ENCODE peak calls at places on chromosomes 13 and 19, in eight cellular contexts. G is psoas muscle, J is neural progenitor cell, P is heart right ventricle, N is spleen, A is GM23338, R is right lobe of liver, O is astrocyte. I is an unnamed sample. For H3K27me3, the result is how much of the 10 kb centered on the place peaks cover.

GRCh38 chr13:77184455-77184854 is 142.4 kb downstream of the MYCBP2 start:
- DNase-seq in G (no peak), J (no peak), P (no peak), N (peak), A (no peak), R (no peak), O (no peak), I (no peak)

GRCh38 chr13:32594339-32594738 is 8.1 kb downstream of the PDS5B start:
- DNase-seq in G (no peak), J (no peak), P (no peak), N (no peak), A (no peak), R (no peak), O (peak), I (no peak)

GRCh38 chr19:4352701-4353121 is 9.3 kb downstream of the MPND start:
- DNase-seq in G (no peak), J (peak), P (no peak), N (peak), A (peak), R (peak), O (peak), I (peak)

GRCh38 chr19:7533281-7533819 is 2.2 kb upstream of the PNPLA6 start:
- DNase-seq in G (peak), J (peak), P (peak), N (peak), A (peak), R (no peak), O (no peak), I (peak)

GRCh38 chr19:3531716-3532115 is 7.3 kb upstream of the TEKTIP1 start:
- DNase-seq in G (no peak), J (no peak), P (no peak), N (no peak), A (peak), R (no peak), O (no peak), I (peak)

GRCh38 chr13:52848455-52849190 is at the start of gene PCDH8:
- DNase-seq in G (no peak), J (peak), P (no peak), N (no peak), A (peak), R (no peak), O (no peak), I (peak)

GRCh38 chr13:39866722-39867121 is 211.3 kb downstream of the COG6 start:
- DNase-seq in G (no peak), J (no peak), P (no peak), N (no peak), A (no peak), R (no peak), O (no peak), I (no peak)

GRCh38 chr13:92390217-92390616 is 836.4 kb upstream of the GPC6 start:
- DNase-seq in G (no peak), J (no peak), P (no peak), N (no peak), A (no peak), R (no peak), O (peak), I (no peak)

GRCh38 chr19:34236035-34236793 is 18.1 kb upstream of the GARRE1 start:
- DNase-seq in G (no peak), J (no peak), P (no peak), N (no peak), A (no peak), R (no peak), O (peak), I (no peak)

GRCh38 chr13:99316657-99317244 is 9.6 kb upstream of the GPR183 start:
- DNase-seq in G (no peak), J (no peak), P (no peak), N (no peak), A (no peak), R (no peak), O (peak), I (no peak)

GRCh38 chr19:46718934-46719551 is 2.1 kb upstream of the PRKD2 start:
- DNase-seq in G (no peak), J (no peak), P (no peak), N (peak), A (no peak), R (peak), O (no peak), I (peak)

GRCh38 chr13:51158923-51159322 is 47.8 kb upstream of the C13orf42 start:
- DNase-seq in G (no peak), J (no peak), P (no peak), N (no peak), A (no peak), R (no peak), O (peak), I (no peak)

GRCh38 chr19:35318679-35319448 is 10.1 kb upstream of the CD22 start:
- DNase-seq in G (peak), J (no peak), P (peak), N (peak), A (no peak), R (no peak), O (peak), I (no peak)

GRCh38 chr13:111272117-111272516 is 48.3 kb upstream of the TEX29 start:
- DNase-seq in G (no peak), J (no peak), P (no peak), N (no peak), A (no peak), R (no peak), O (no peak), I (no peak)

GRCh38 chr19:35959968-35960320 is 23.8 kb downstream of the LRFN3 start:
- DNase-seq in G (no peak), J (no peak), P (no peak), N (no peak), A (peak), R (no peak), O (no peak), I (peak)

GRCh38 chr19:42422576-42423461 is 4.4 kb downstream of the LIPE start:
- DNase-seq in G (peak), J (no peak), P (no peak), N (peak), A (peak), R (no peak), O (no peak), I (peak)

GRCh38 chr19:27765397-27765796 is 1447.6 kb downstream of the UQCRFS1 start:
- DNase-seq in G (no peak), J (no peak), P (no peak), N (peak), A (no peak), R (no peak), O (no peak), I (no peak)
- H3K27me3 ChIP-seq in G (under half), J (under half), P (under half), N (under half), A (half or more), R (under half), O (under half), I (under half)

DNA sequence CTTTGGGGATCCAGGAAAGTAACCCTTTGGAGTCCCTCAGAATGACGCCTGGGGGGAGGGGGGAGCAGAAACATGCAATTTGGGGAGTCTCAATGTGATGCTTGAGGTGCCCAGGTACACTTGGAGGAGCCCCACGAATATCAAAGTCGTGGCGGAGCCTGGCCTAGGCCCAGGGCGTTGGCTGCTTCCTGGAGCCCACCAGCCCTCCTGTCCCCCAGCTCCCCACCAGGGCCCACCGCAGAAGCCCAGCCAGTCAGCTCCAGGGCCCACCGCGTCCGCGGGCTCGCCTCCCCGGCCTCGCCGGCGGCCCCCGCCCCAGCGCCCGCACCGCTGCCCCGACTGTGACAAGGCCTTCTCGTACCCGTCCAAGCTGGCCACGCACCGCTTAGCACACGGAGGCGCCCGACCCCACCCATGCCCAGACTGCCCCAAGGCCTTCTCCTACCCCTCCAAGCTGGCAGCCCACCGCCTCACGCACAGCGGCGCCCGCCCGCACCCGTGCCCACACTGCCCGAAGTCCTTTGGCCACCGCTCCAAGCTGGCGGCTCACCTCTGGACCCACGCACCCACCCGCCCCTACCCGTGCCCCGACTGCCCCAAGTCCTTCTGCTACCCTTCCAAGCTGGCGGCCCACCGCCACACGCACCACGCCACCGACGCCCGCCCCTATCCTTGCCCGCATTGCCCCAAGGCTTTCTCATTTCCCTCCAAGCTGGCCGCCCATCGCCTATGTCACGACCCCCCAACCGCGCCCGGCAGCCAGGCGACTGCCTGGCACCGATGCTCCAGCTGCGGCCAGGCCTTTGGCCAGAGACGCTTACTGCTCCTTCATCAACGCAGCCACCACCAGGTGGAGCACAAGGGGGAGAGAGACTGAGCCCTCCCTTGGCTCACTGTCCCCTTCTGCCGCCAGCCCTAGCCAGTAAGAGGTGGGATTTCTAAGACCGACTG is 2.1 kb downstream of the ZNF575 start:
- DNase-seq in G (peak), J (peak), P (peak), N (peak), A (peak), R (peak), O (no peak), I (peak)
- H3K4me3 ChIP-seq in G (no peak), J (no peak), P (no peak), N (no peak), A (peak), R (no peak), O (no peak), I (no peak)

GRCh38 chr13:90253806-90254205 is 1093.7 kb upstream of the MIR17HG start:
- DNase-seq in G (no peak), J (no peak), P (no peak), N (no peak), A (peak), R (no peak), O (no peak), I (no peak)

GRCh38 chr13:90256746-90257145 is 1090.7 kb upstream of the MIR17HG start:
- DNase-seq in G (no peak), J (no peak), P (no peak), N (no peak), A (no peak), R (no peak), O (no peak), I (no peak)

GRCh38 chr13:90258129-90258528 is 1089.4 kb upstream of the MIR17HG start:
- DNase-seq in G (no peak), J (no peak), P (no peak), N (no peak), A (no peak), R (no peak), O (no peak), I (no peak)

GRCh38 chr13:90254437-90254836 is 1093.0 kb upstream of the MIR17HG start:
- DNase-seq in G (no peak), J (no peak), P (no peak), N (no peak), A (no peak), R (no peak), O (no peak), I (no peak)
- H3K27me3 ChIP-seq in G (under half), J (under half), P (under half), N (under half), A (under half), R (under half), O (under half), I (under half)

GRCh38 chr13:35747594-35747993 is 271.1 kb upstream of the MAB21L1 start:
- DNase-seq in G (no peak), J (no peak), P (no peak), N (no peak), A (no peak), R (no peak), O (no peak), I (no peak)
- H3K4me3 ChIP-seq in G (no peak), J (no peak), P (no peak), N (no peak), A (no peak), R (no peak), O (no peak), I (no peak)

GRCh38 chr19:5765220-5765619 is 19.3 kb downstream of the PRR22 start:
- DNase-seq in G (no peak), J (no peak), P (no peak), N (no peak), A (no peak), R (no peak), O (no peak), I (no peak)
- H3K27me3 ChIP-seq in G (under half), J (under half), P (under half), N (under half), A (under half), R (under half), O (under half), I (under half)